ENCODE peak calls at places on chromosomes 6 and 20, in four cellular contexts. W, M, S and T are unnamed samples.

GRCh38 chr6:119672725-119673124 is 323.2 kb upstream of the MAN1A1 start:
- DNase-seq in S (no peak), M (no peak), W (no peak), T (no peak)

GRCh38 chr6:154093231-154094044 is 54.4 kb downstream of the OPRM1 start:
- DNase-seq in W (no peak), M (no peak), S (no peak), T (no peak)

GRCh38 chr6:167137881-167138280 is 15.0 kb downstream of the CCR6 start:
- DNase-seq in M (no peak), S (no peak), W (no peak), T (no peak)

GRCh38 chr20:48686238-48687096 is 141.3 kb downstream of the PREX1 start:
- DNase-seq in M (no peak), S (no peak), W (no peak), T (no peak)

GRCh38 chr20:17867546-17867945 is 101.0 kb downstream of the SNX5 start:
- DNase-seq in W (no peak), M (no peak), S (no peak), T (no peak)

GRCh38 chr6:143223895-143224294 is 163.2 kb downstream of the AIG1 start:
- DNase-seq in W (peak), M (peak), S (no peak), T (no peak)

GRCh38 chr6:157274116-157274470 is 49.2 kb downstream of the TMEM242 start:
- DNase-seq in S (no peak), M (no peak), W (no peak), T (no peak)

GRCh38 chr20:51275181-51275580 is 252.3 kb upstream of the KCNG1 start:
- DNase-seq in M (no peak), W (no peak), S (peak), T (no peak)

GRCh38 chr6:109010703-109011102 is 83.9 kb downstream of the SESN1 start:
- DNase-seq in W (no peak), S (no peak), M (no peak), T (no peak)

GRCh38 chr6:4913705-4914411 is 90.0 kb downstream of the RPP40 start:
- DNase-seq in M (no peak), W (no peak), S (no peak), T (peak)

GRCh38 chr6:11744753-11745152 is 33.9 kb downstream of the ADTRP start:
- DNase-seq in W (peak), M (no peak), S (peak), T (no peak)

GRCh38 chr20:52104546-52105044 is 87.0 kb downstream of the ZFP64 start:
- DNase-seq in M (peak), W (no peak), S (peak), T (no peak)

GRCh38 chr6:47512872-47513271 is 35.3 kb downstream of the CD2AP start:
- DNase-seq in W (no peak), M (no peak), S (no peak), T (no peak)

GRCh38 chr6:63805808-63806572 is 170.4 kb downstream of the PHF3 start:
- DNase-seq in S (peak), M (no peak), W (no peak), T (no peak)

GRCh38 chr6:46771556-46771955 is 21.6 kb upstream of the MEP1A start:
- DNase-seq in M (no peak), W (no peak), S (no peak), T (no peak)

GRCh38 chr20:49446808-49447207 is 35.7 kb downstream of the KCNB1 start:
- DNase-seq in W (no peak), M (peak), S (no peak), T (peak)

GRCh38 chr20:50224553-50225255 is 34.1 kb downstream of the CEBPB start:
- DNase-seq in M (peak), W (peak), S (peak), T (peak)

GRCh38 chr20:217266-217665 is 9.8 kb upstream of the DEFB129 start:
- DNase-seq in W (no peak), S (no peak), M (no peak), T (no peak)

GRCh38 chr6:156013155-156013554 is 557.5 kb upstream of the NOX3 start:
- DNase-seq in M (no peak), W (no peak), S (no peak), T (no peak)

GRCh38 chr20:40727960-40728359 is 38.9 kb upstream of the MAFB start:
- DNase-seq in W (no peak), S (no peak), M (no peak), T (no peak)

GRCh38 chr6:16836186-16836981 is 75.1 kb upstream of the ATXN1 start:
- DNase-seq in S (peak), W (no peak), M (no peak), T (no peak)

GRCh38 chr6:91166271-91166670 is 579.4 kb upstream of the MAP3K7 start:
- DNase-seq in S (no peak), W (no peak), M (no peak), T (no peak)

GRCh38 chr20:62742979-62743776 is 34.5 kb downstream of the NTSR1 start:
- DNase-seq in M (no peak), S (no peak), W (peak), T (no peak)

GRCh38 chr6:12608016-12608860 is 108.3 kb upstream of the PHACTR1 start:
- DNase-seq in M (no peak), W (no peak), S (peak), T (no peak)

GRCh38 chr6:78619016-78619415 is 248.3 kb upstream of the IRAK1BP1 start:
- DNase-seq in W (no peak), M (no peak), S (peak), T (no peak)

GRCh38 chr20:17634666-17635319 is 47.2 kb downstream of the RRBP1 start:
- DNase-seq in W (no peak), M (peak), S (no peak), T (no peak)

GRCh38 chr20:61839223-61839911 is 226.3 kb downstream of the TAF4 start:
- DNase-seq in M (no peak), S (no peak), W (no peak), T (no peak)

GRCh38 chr6:133817460-133818047 is 71.4 kb upstream of the TCF21 start:
- DNase-seq in W (no peak), M (peak), S (no peak), T (no peak)

GRCh38 chr20:6426287-6426891 is 303.6 kb upstream of the FERMT1 start:
- DNase-seq in S (no peak), W (no peak), M (no peak), T (no peak)

GRCh38 chr6:35725721-35726438 is 11.0 kb upstream of the ARMC12 start:
- DNase-seq in W (peak), S (no peak), M (peak), T (peak)

GRCh38 chr20:16437387-16437990 is 135.8 kb downstream of the KIF16B start:
- DNase-seq in M (no peak), W (no peak), S (no peak), T (peak)

GRCh38 chr20:17579369-17580039 is 9.6 kb downstream of the DSTN start:
- DNase-seq in W (no peak), S (no peak), M (no peak), T (no peak)

GRCh38 chr20:56359212-56360132 is 698 bp downstream of the FAM210B start:
- DNase-seq in S (peak), W (peak), M (peak), T (no peak)

DNA sequence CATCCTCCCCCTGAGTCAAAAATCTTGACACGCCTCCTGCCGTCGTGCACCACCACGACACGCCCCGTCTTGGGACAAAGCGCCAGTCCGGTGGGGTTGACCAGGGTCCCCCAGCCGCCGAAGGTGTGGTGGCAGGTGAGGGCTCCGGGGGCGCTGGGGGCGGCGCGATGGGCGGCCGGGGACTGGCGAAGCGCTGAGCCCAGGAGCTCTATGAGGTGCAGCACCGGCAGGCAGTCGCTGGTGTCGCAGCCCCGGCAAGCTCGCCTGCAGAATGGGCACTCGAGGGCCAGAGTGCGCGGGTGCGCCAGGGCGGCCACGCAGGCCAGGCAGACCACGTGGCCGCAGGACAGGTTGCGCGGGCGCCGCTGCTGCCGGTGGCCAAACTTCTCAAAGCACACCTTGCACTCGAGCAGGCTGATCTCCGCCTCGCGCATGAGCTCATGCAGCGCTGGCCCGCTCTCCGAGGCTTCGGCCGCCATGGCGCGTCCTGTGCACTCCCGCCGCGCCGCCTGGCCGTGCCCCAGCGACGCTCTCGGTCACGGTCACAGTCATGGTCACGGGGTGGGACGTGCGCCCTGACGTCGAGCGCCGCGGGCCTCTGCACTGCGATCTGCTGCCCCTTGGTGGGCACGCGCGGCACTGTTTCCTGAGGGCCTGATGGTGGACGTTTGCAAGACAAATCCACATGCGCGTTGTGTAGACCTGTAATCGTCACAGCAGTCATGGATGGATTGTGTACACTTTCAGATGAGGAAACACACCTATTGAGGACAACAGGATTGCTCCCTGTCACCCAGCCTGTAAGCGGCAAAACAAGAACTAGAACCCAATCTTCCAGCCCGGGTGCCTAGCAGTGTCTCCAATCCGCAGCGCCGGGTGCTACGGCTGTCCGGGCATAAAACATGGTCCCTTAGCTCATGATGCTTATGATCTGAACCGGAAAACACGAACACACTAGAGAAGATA is at the start of gene NHLRC1:
- DNase-seq in S (peak), M (peak), W (peak), T (peak)
- TF ChIP-seq POLR2A in S (no peak), M (peak), W (no peak), T (no peak)

GRCh38 chr20:39049684-39050554 is 87.8 kb downstream of the DHX35 start:
- DNase-seq in M (peak), S (peak), W (peak), T (no peak)
- TF ChIP-seq POLR2A in M (no peak), S (no peak), W (no peak), T (no peak)

GRCh38 chr6:33072508-33073100 is 845 bp downstream of the HLA-DPA1 start:
- DNase-seq in M (no peak), W (no peak), S (no peak), T (peak)

GRCh38 chr6:33071579-33071978 is 1.9 kb downstream of the HLA-DPA1 start:
- DNase-seq in M (no peak), W (no peak), S (no peak), T (peak)

GRCh38 chr6:33075568-33076405 is at the start of gene HLA-DPB1:
- DNase-seq in W (no peak), S (peak), M (no peak), T (peak)

GRCh38 chr6:33075208-33075567 is 602 bp upstream of the HLA-DPB1 start:
- DNase-seq in S (no peak), W (no peak), M (no peak), T (peak)

GRCh38 chr6:33073431-33073871 is at the start of gene HLA-DPA1:
- DNase-seq in S (peak), W (no peak), M (no peak), T (peak)
- TF ChIP-seq POLR2A in S (no peak), W (no peak), M (no peak), T (no peak)

GRCh38 chr6:170286934-170287265 is 4.0 kb downstream of the DLL1 start:
- DNase-seq in W (no peak), S (no peak), M (peak), T (no peak)
- TF ChIP-seq POLR2A in W (no peak), S (no peak), M (no peak), T (no peak)

DNA sequence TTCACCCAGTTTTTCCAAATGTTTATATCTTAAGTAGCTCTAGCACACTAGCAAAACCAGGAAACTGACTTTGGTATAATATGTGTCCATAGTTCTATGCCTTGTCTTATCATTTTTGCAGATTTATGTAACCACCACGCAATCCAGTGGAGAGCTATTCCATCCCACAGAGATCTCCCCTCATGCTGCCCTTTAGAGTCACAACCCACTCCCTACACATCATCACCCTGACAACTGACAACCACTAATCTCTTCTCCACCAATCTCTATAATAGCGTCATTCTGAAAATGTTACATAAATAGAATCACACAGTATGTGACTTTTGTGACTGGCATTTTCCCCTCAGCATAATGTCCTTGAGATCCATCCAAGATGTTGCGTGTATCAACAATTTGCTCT is 29.1 kb downstream of the HLA-DRB5 start:
- DNase-seq in S (no peak), W (no peak), M (no peak), T (no peak)
- TF ChIP-seq POLR2A in S (no peak), W (no peak), M (no peak), T (no peak)

GRCh38 chr6:43771858-43772570 is 2.0 kb downstream of the VEGFA start:
- DNase-seq in W (no peak), S (no peak), M (peak), T (no peak)
- TF ChIP-seq POLR2A in W (no peak), S (peak), M (no peak), T (no peak)

DNA sequence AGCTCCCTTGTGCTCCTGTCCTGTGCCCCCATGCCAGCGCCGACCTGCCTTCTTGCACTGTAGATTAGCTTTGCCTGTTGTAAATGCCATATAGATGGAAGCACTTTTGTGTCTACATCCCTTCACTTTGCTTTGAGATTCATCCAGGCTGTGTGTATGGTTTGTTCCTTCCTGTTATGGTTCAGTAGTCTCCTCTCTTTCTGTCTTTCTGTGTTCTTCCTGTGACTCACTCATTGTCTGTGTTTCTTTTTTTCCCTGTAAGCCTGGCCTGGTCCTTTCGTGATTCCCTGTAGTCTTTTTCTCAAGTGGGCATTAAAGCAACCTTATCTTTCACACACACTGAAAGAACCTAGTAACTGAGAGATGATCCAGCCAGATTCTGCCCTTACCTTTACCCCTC is 66.6 kb downstream of the JARID2 start:
- DNase-seq in W (no peak), S (peak), M (no peak), T (no peak)
- TF ChIP-seq POLR2A in W (no peak), S (no peak), M (no peak), T (no peak)

DNA sequence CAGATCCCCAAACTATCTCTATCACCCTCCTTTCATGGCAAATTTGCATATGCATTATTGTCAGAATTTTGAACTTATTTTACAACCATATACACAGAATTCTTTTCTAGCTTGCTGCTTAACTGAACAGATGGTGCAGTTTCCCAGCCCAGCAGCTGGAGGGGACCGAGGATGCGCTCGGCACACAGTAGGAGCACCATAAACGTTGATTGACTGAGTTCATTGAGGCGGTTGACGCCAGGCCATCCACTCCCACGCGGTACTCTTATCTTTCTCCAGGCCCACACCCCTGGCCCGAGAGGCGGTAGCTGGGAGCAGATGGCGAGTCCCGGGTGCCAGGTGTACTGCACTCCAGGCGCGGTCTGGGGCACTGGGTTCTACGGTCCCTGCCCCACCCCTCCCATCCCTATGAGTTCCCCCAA is 6.8 kb upstream of the SOX4 start:
- DNase-seq in S (no peak), W (peak), M (no peak), T (no peak)
- TF ChIP-seq POLR2A in S (no peak), W (no peak), M (no peak), T (no peak)

GRCh38 chr6:168297643-168298042 is 21.9 kb downstream of the DACT2 start:
- DNase-seq in M (no peak), S (no peak), W (no peak), T (no peak)
- TF ChIP-seq POLR2A in M (no peak), S (no peak), W (no peak), T (no peak)

GRCh38 chr20:44399446-44399845 is 43.9 kb downstream of the HNF4A start:
- DNase-seq in W (no peak), M (no peak), S (no peak), T (no peak)

GRCh38 chr20:44400671-44401051 is 45.2 kb downstream of the HNF4A start:
- DNase-seq in S (no peak), M (no peak), W (no peak), T (no peak)

GRCh38 chr20:44401770-44402390 is 46.4 kb downstream of the HNF4A start:
- DNase-seq in S (no peak), W (no peak), M (no peak), T (no peak)

GRCh38 chr20:44402391-44403193 is 47.1 kb downstream of the HNF4A start:
- DNase-seq in S (no peak), M (no peak), W (no peak), T (no peak)

DNA sequence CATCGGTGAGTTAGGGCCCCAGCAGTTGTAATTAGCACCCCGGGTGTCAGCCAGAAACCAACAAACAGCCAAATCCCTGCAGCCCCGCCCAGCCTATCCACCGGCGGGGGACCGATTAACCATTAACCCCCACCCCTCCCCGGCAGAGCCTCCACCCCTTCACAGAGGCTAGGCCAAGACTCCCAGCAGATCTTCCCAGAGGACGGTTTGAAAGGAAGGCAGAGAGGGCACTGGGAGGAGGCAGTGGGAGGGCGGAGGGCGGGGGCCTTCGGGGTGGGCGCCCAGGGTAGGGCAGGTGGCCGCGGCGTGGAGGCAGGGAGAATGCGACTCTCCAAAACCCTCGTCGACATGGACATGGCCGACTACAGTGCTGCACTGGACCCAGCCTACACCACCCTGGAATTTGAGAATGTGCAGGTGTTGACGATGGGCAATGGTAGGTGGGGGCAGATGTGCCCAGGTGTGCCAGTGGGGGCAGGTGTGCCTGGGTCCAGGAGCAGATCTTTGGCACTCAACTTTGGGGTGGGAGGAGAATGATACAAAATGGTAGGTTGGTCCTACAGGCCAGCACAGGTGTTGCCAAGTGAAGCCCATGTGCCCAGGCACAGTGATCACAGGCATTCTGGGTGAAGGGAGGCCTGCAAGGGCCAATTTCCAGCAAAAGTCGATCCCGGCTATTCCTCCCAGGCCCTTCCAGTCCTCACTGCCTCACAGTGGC is 45.7 kb downstream of the HNF4A start:
- DNase-seq in M (no peak), S (no peak), W (no peak), T (no peak)
- TF ChIP-seq POLR2A in M (no peak), S (no peak), W (no peak), T (no peak)